ENCODE peak calls at places on chromosomes 2 and 18, in seven cellular contexts. Z, N, H, E, W, T and K are unnamed samples.

GRCh38 chr2:173354073-173354600 is 535 bp upstream of the CDCA7 start:
- DNase-seq in Z (no peak), N (peak; percentile 27), H (no peak), E (no peak), W (no peak), T (peak; percentile 80), K (no peak)

GRCh38 chr18:27121108-27121507 is 64.0 kb downstream of the CHST9 start:
- DNase-seq in Z (no peak), N (no peak), H (no peak), E (no peak), W (no peak), T (no peak), K (no peak)

GRCh38 chr18:56902653-56903052 is 244.2 kb upstream of the BOD1L2 start:
- DNase-seq in Z (no peak), N (no peak), H (no peak), E (no peak), W (no peak), T (no peak), K (no peak)

GRCh38 chr2:39688181-39688580 is 22.5 kb downstream of the TMEM178A start:
- DNase-seq in Z (peak; percentile 25), N (no peak), H (no peak), E (no peak), W (no peak), T (no peak), K (no peak)

GRCh38 chr2:210546424-210547223 is 9.8 kb upstream of the CPS1 start:
- DNase-seq in Z (no peak), N (no peak), H (no peak), E (no peak), W (no peak), T (no peak), K (no peak)

GRCh38 chr2:215660687-215661086 is 224.8 kb upstream of the FN1 start:
- DNase-seq in Z (no peak), N (no peak), H (no peak), E (no peak), W (no peak), T (no peak), K (no peak)

GRCh38 chr2:85769236-85769986 is 15.6 kb downstream of the ATOH8 start:
- DNase-seq in Z (no peak), N (peak; percentile 75), H (no peak), E (no peak), W (no peak), T (peak; percentile 81), K (no peak)

GRCh38 chr18:4068552-4069158 is 386.5 kb downstream of the DLGAP1 start:
- DNase-seq in Z (peak; percentile 66), N (peak; percentile 34), H (peak; percentile 25), E (no peak), W (peak; percentile 51), T (peak; percentile 24), K (peak; percentile 6)

GRCh38 chr2:174787485-174788205 is 23.4 kb upstream of the CHRNA1 start:
- DNase-seq in Z (no peak), N (peak; percentile 45), H (no peak), E (peak; percentile 91), W (no peak), T (peak; percentile 90), K (no peak)

GRCh38 chr18:64202229-64202835 is 53.4 kb upstream of the LINC00305 start:
- DNase-seq in Z (no peak), N (no peak), H (peak; percentile 12), E (no peak), W (no peak), T (no peak), K (no peak)

GRCh38 chr2:142965464-142965863 is 88.0 kb downstream of the KYNU start:
- DNase-seq in Z (no peak), N (no peak), H (no peak), E (no peak), W (no peak), T (no peak), K (no peak)

GRCh38 chr18:11071300-11071699 is 78.1 kb downstream of the PIEZO2 start:
- DNase-seq in Z (no peak), N (peak; percentile 47), H (no peak), E (no peak), W (no peak), T (no peak), K (no peak)

GRCh38 chr2:160300203-160300602 is 100.1 kb upstream of the ITGB6 start:
- DNase-seq in Z (no peak), N (no peak), H (no peak), E (no peak), W (no peak), T (no peak), K (no peak)

GRCh38 chr2:99818842-99819241 is 323.5 kb downstream of the AFF3 start:
- DNase-seq in Z (no peak), N (peak; percentile 10), H (no peak), E (no peak), W (peak; percentile 12), T (peak; percentile 30), K (no peak)

GRCh38 chr2:99816908-99817307 is 325.5 kb downstream of the AFF3 start:
- DNase-seq in Z (no peak), N (no peak), H (no peak), E (no peak), W (no peak), T (no peak), K (no peak)

GRCh38 chr2:99821572-99822369 is 320.6 kb downstream of the AFF3 start:
- DNase-seq in Z (peak; percentile 9), N (no peak), H (no peak), E (no peak), W (no peak), T (no peak), K (no peak)

GRCh38 chr2:99821039-99821438 is 321.4 kb downstream of the AFF3 start:
- DNase-seq in Z (peak; percentile 45), N (no peak), H (no peak), E (no peak), W (peak; percentile 6), T (no peak), K (peak; percentile 54)

DNA sequence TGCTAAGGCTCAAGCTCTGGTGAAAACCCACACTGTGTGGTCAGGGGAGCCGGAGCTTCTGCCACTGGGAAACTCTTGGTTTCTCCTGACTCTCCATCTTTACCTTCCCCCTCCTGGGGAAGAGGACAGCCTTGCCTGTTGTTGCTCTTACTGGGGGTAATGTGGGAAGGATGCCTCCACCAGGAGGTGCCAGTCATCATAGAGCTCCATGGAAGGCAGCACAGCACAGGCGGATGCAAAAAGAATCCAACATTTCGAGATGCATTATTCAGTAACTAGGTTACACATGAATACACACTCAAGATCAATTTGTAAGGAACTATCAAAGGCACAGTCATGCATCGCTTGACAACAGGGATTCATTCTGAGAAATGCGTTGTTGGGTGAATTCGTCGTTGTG is 322.6 kb downstream of the AFF3 start:
- DNase-seq in Z (no peak), N (no peak), H (no peak), E (no peak), W (no peak), T (peak; percentile 30), K (no peak)
- TF ChIP-seq JUND in Z (no peak), N (no peak), H (no peak), E (no peak), W (no peak), T (no peak), K (no peak)

DNA sequence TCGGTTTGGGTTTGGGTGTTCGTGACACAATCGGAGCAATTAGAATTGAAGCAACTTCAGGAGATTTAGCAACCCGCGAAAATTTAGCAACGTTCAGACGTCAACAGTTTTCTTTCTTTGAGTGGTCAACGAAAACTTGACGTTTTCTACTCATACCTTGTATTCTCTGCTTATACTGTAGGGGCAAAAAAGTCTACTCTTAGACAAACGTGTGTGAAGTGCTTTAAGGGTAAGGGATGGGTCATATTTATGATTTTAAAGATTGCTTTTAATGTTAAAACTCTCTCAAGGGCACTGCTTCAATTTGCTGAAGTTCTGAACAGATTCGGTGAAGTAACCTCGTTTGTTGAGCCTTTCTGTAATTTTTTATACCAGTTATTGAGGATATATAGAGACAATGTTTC is 9.5 kb downstream of the OTX1 start:
- DNase-seq in Z (no peak), N (no peak), H (no peak), E (no peak), W (no peak), T (no peak), K (no peak)
- TF ChIP-seq JUND in Z (no peak), N (no peak), H (no peak), E (no peak), W (no peak), T (no peak), K (no peak)

DNA sequence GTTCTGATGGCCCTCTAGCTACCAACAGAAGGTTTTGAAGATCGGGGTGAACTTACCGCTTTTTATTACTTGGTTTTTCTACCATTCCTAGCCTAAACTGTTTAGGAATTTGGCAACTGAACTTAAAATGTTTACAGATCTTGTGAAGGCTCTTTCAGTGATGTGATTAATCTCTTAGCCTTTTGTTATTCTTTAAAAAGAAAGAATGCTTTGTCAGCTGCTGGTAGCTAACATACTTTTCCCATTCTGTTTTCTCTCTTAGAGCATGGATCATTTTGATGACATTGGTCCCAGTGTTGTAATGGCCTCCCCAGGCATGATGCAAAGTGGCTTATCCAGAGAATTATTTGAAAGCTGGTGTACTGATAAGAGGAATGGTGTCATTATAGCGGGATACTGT is 18.1 kb downstream of the CPSF3 start:
- DNase-seq in Z (no peak), N (no peak), H (no peak), E (no peak), W (no peak), T (no peak), K (no peak)
- TF ChIP-seq JUND in Z (no peak), N (no peak), H (no peak), E (no peak), W (no peak), T (no peak), K (no peak)

DNA sequence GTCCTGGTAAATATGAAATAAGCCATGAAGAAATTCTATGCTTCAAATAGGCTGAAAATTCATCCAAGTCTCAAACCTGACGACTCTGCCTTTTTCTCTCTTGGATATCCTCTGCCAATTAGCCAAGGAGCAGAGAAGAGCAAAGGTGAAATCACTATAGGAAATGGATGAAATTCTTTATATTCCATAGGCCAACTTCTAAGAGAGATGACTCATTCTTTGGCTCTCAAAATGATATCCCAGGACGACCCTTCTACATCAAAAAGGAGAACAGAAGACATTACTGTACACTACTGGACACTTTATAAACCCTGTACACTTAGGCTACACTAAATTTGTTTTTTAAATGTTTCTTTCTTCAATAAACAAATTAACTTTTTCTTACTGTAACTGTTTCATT is 22.7 kb downstream of the PDE1A start:
- DNase-seq in Z (no peak), N (no peak), H (no peak), E (no peak), W (no peak), T (no peak), K (no peak)
- TF ChIP-seq JUND in Z (no peak), N (no peak), H (no peak), E (no peak), W (no peak), T (peak; percentile 67), K (no peak)

GRCh38 chr2:46470114-46470628 is 9.2 kb upstream of the TMEM247 start:
- DNase-seq in Z (no peak), N (no peak), H (no peak), E (no peak), W (no peak), T (no peak), K (no peak)
- TF ChIP-seq JUND in Z (no peak), N (no peak), H (no peak), E (no peak), W (no peak), T (no peak), K (no peak)